ENCODE peak calls at places on chromosome 10, in five cellular contexts. K is mammary epithelial cell, D is left lung, A is sigmoid colon, N is brain microvascular endothelial cell. P is an unnamed sample.
A peak's percentile ranks its signal among the peaks of the same experiment; 100 is the strongest.

GRCh38 chr10:79149345-79149661 is 80.5 kb downstream of the ZMIZ1 start:
- DNase-seq in D (no peak), K (no peak), N (no peak), A (no peak), P (no peak)

GRCh38 chr10:122554576-122554975 is 6.0 kb upstream of the DMBT1 start:
- DNase-seq in K (no peak), N (no peak), D (no peak), A (no peak), P (no peak)

GRCh38 chr10:98391065-98391464 is 23.9 kb downstream of the PYROXD2 start:
- DNase-seq in D (no peak), K (no peak), A (no peak), N (no peak), P (no peak)

GRCh38 chr10:1472605-1473004 is 264.7 kb downstream of the ADARB2 start:
- DNase-seq in A (no peak), K (no peak), N (no peak), D (no peak), P (no peak)

GRCh38 chr10:43037440-43037839 is 39.4 kb upstream of the RET start:
- DNase-seq in A (peak; percentile 38), K (no peak), D (no peak), N (no peak), P (no peak)

GRCh38 chr10:23293145-23293724 is 51.4 kb downstream of the C10orf67 start:
- DNase-seq in D (no peak), K (peak; percentile 20), N (peak; percentile 21), A (no peak), P (no peak)

GRCh38 chr10:69731184-69731583 is 70.5 kb upstream of the COL13A1 start:
- DNase-seq in N (peak; percentile 66), A (peak; percentile 46), K (no peak), D (no peak), P (no peak)

GRCh38 chr10:34667177-34667576 is 147.9 kb downstream of the PARD3 start:
- DNase-seq in A (no peak), N (no peak), K (no peak), D (no peak), P (no peak)

GRCh38 chr10:92542458-92542857 is 31.4 kb downstream of the IDE start:
- DNase-seq in K (no peak), N (no peak), D (no peak), A (no peak), P (no peak)

GRCh38 chr10:77051837-77052236 is 585.8 kb downstream of the KCNMA1 start:
- DNase-seq in A (no peak), D (no peak), K (no peak), N (no peak), P (no peak)

GRCh38 chr10:73577788-73578187 is 13.4 kb downstream of the USP54 start:
- DNase-seq in K (peak; percentile 83), D (peak; percentile 83), N (no peak), A (peak; percentile 95), P (no peak)

GRCh38 chr10:110413049-110413783 is 84.5 kb upstream of the DUSP5 start:
- DNase-seq in A (no peak), D (no peak), N (no peak), K (no peak), P (no peak)

GRCh38 chr10:117900280-117900679 is 146.5 kb downstream of the RAB11FIP2 start:
- DNase-seq in N (no peak), K (no peak), A (no peak), D (no peak), P (no peak)

GRCh38 chr10:22477365-22478287 is 132.3 kb downstream of the SPAG6 start:
- DNase-seq in N (no peak), K (no peak), A (no peak), D (no peak), P (no peak)

GRCh38 chr10:28564905-28565304 is 32.0 kb downstream of the WAC start:
- DNase-seq in A (no peak), K (no peak), N (no peak), D (no peak), P (no peak)

GRCh38 chr10:21020545-21020944 is 123.4 kb upstream of the NEBL start:
- DNase-seq in D (no peak), N (no peak), K (peak; percentile 9), A (no peak), P (no peak)

GRCh38 chr10:94088926-94089381 is 95.2 kb downstream of the PLCE1 start:
- DNase-seq in K (no peak), A (no peak), N (peak; percentile 28), D (no peak), P (no peak)

GRCh38 chr10:10642741-10643280 is 374.9 kb upstream of the CELF2 start:
- DNase-seq in D (peak; percentile 71), K (no peak), N (peak; percentile 40), A (no peak), P (no peak)

GRCh38 chr10:89805599-89806013 is 104.2 kb downstream of the KIF20B start:
- DNase-seq in A (no peak), K (no peak), N (peak; percentile 5), D (no peak), P (no peak)

GRCh38 chr10:63717089-63717715 is 196.0 kb downstream of the REEP3 start:
- DNase-seq in K (no peak), N (no peak), A (no peak), D (no peak), P (no peak)

DNA sequence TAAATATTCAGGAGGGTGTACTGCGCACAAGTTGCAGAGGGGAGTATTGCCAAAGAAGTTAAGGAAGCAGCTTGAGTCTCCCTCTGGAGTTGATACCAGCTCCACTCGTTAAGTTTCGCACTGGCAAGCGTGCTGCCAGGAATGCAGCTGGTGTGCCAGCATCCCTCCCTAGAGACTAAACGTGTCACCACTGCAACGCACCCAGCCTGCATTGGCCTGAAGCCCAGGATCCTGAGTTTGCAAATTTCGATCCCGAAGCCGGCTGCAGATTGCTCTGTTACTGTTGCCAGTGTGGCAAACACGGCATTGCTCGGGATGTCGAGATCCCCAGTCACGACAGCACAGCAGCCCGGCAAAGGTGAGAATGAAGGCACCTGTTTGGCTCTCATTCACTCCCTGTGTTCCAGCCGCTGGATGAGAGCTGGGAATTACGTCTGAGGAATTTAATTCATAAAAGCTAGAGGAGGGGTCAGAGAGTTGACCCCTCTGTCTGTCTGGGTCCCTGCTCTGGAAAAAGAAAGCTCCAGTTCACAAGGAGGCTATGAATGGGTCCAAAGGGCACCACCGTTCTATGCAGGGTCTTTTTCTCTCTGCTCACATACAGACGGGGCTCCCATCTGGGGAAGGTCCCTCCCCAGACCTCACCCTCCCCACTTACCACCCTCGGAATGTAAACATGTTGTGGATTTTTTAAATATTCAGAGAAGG is 61.0 kb downstream of the NRP1 start:
- DNase-seq in K (peak; percentile 95), A (peak; percentile 94), N (peak; percentile 90), D (peak; percentile 85), P (peak; percentile 72)
- TF ChIP-seq CTCF in K (peak; percentile 53), A (no peak), N (peak; percentile 23), D (no peak), P (no peak)

DNA sequence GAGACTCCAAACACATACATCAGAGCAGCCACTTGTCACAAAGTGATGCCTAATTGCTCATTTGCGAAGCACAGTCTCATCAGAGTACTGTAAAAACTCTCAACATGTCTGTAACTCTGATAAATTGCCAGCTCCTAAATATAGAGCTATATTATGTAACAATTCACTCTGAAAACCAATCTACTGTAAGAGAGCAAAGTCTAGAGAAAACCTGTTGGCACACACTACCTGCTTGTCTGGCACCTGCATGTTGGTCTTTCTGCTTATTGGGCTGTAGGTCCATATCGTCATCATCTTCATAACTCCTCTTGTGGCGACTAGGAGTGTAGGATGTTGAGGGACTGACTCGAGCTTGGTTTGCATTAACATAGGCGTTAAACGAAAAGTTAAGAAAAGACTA is 19.8 kb downstream of the MCMBP start:
- DNase-seq in D (no peak), A (no peak), K (no peak), N (no peak), P (no peak)
- H3K36me3 ChIP-seq in D (no peaks in the 10 kb centered on the region), A (peaks cover 82% of the 10 kb centered on the region), K (peaks cover 40% of the 10 kb centered on the region), N (peaks cover 13% of the 10 kb centered on the region), P (peaks cover 2% of the 10 kb centered on the region)

GRCh38 chr10:14618669-14619068 is 156.0 kb downstream of the FAM107B start:
- DNase-seq in K (no peak), D (no peak), N (no peak), A (no peak), P (no peak)
- H3K4me3 ChIP-seq in K (no peak overlapping the region), D (no peak overlapping the region), N (no peak overlapping the region), A (no peak overlapping the region), P (no peak overlapping the region)

GRCh38 chr10:101130984-101131961 is at the start of gene TLX1:
- DNase-seq in A (peak; percentile 63), D (no peak), K (no peak), N (no peak), P (no peak)
- TF ChIP-seq CTCF in A (no peak), D (no peak), K (no peak), N (no peak), P (no peak)

DNA sequence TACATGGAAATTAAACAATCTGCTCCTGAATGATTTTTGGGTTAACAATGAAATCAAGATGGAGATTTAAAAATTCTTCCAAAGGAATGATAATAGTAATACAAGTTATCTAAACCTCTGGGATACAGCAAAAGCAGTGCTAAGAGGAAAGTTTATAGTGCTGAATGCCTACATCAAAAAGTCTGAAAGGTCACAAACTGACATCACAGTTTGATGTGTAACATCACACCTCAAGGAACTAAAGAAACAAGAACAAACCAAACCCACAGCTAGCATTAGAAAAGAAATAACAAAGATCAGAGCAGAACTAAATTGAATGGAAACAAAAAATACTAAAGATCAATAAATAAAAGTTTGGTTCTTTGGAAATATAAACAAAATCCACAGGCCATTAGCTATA is 17.4 kb downstream of the ZFAND4 start:
- DNase-seq in K (no peak), N (no peak), D (no peak), A (no peak), P (no peak)
- H3K36me3 ChIP-seq in K (no peaks in the 10 kb centered on the region), N (no peaks in the 10 kb centered on the region), D (no peaks in the 10 kb centered on the region), A (peaks cover 13% of the 10 kb centered on the region), P (no peaks in the 10 kb centered on the region)

DNA sequence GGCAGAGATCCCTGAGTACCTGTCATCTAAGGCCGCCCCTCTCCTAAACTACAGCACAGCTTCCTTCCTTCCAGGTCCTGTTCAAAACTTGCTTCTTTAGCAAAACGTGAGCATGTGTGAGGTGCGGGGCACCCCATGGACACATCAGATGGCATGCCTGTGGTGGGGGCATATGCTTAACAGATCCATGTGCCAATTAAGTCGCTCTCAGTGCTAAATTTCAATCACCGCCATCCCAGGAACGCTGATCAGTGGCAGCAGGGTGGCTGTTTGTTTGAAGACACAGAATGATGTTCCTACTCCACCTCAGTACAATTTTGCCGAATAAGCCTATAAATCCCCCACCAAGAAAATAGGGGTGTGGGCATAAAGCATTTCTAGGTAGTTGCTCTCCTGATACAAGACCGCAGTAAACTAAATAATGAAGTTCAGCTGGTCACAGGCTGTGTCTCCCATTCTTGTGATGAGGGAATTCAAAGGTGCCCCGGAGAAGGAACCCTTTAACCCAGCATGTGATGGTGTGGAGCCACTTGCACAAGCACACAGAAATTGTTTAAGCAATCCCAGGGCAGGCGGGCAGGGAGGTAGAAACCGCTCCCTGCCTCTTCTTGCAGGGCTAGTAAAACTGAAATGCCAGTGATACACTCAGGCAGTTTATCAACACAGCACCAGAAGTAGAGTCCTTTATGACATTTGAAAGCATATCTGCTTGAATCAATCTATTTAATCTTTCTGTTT is 205.7 kb downstream of the SORCS1 start:
- DNase-seq in A (no peak), D (peak; percentile 52), N (no peak), K (no peak), P (no peak)
- H3K4me3 ChIP-seq in A (no peak overlapping the region), D (no peak overlapping the region), N (no peak overlapping the region), K (no peak overlapping the region), P (no peak overlapping the region)